ENCODE peak calls at places on chromosomes 7 and 10, in eight cellular contexts. P is memory B cell; L is Ammon's horn; S is stimulated activated CD4-positive, alpha-beta T cell treated with anti-CD3 and anti-CD28 coated beads, TNF-alpha, amount 100 ng/mL, for 48 hours; R is choroid plexus epithelial cell; Z is RWPE1; O is hippocampal formation; C is NCI-H2029 treated with DMSO at 0.1 percent for 48 hours. U is an unnamed sample.

GRCh38 chr7:141073173-141073640 is 657 bp upstream of the TMEM178B start:
- DNase-seq in P (no peak), C (no peak), S (no peak), L (peak; percentile 29), O (no peak), Z (no peak), R (peak; percentile 55), U (no peak)

GRCh38 chr10:70648427-70648826 is 23.9 kb upstream of the ADAMTS14 start:
- DNase-seq in S (no peak), C (no peak), Z (no peak), R (peak; percentile 23), P (no peak), O (no peak), L (no peak), U (no peak)

GRCh38 chr10:113528876-113529275 is 24.0 kb upstream of the HABP2 start:
- DNase-seq in C (no peak), L (no peak), S (no peak), O (no peak), P (no peak), Z (no peak), R (no peak), U (no peak)

GRCh38 chr7:18684899-18685298 is 189.3 kb downstream of the HDAC9 start:
- DNase-seq in P (no peak), L (no peak), C (no peak), Z (no peak), O (no peak), S (no peak), R (no peak), U (no peak)

GRCh38 chr10:95444792-95445191 is 116.4 kb downstream of the SORBS1 start:
- DNase-seq in O (no peak), S (no peak), L (no peak), Z (no peak), C (no peak), P (no peak), R (no peak), U (no peak)

GRCh38 chr10:96299383-96299782 is 4.9 kb upstream of the DNTT start:
- DNase-seq in S (no peak), Z (no peak), P (no peak), R (peak; percentile 2), O (no peak), C (no peak), L (no peak), U (no peak)

GRCh38 chr7:3561908-3562307 is 260.9 kb downstream of the SDK1 start:
- DNase-seq in L (no peak), O (no peak), S (no peak), P (no peak), C (no peak), R (no peak), Z (no peak), U (no peak)

GRCh38 chr7:2373124-2373556 is 18.5 kb downstream of the EIF3B start:
- DNase-seq in S (no peak), O (no peak), P (no peak), C (no peak), R (peak; percentile 28), L (no peak), Z (no peak), U (no peak)

GRCh38 chr10:132618158-132618924 is 80.8 kb downstream of the INPP5A start:
- DNase-seq in C (no peak), S (no peak), R (peak; percentile 37), L (no peak), Z (no peak), O (no peak), P (no peak), U (no peak)

GRCh38 chr7:144656960-144657359 is 178.9 kb downstream of the TPK1 start:
- DNase-seq in C (no peak), R (no peak), P (no peak), O (no peak), L (no peak), S (no peak), Z (no peak), U (no peak)

GRCh38 chr10:15309221-15309620 is 61.9 kb downstream of the FAM171A1 start:
- DNase-seq in O (no peak), Z (no peak), R (no peak), P (no peak), L (no peak), S (no peak), C (no peak), U (no peak)

GRCh38 chr7:82335927-82336326 is 107.7 kb downstream of the CACNA2D1 start:
- DNase-seq in P (no peak), C (peak; percentile 34), O (no peak), L (no peak), Z (no peak), R (peak; percentile 56), S (no peak), U (no peak)

GRCh38 chr10:86651631-86652331 is 2.6 kb upstream of the OPN4 start:
- DNase-seq in R (no peak), Z (no peak), S (no peak), L (no peak), C (no peak), O (no peak), P (no peak), U (no peak)

GRCh38 chr7:96495751-96496216 is 173.9 kb upstream of the SLC25A13 start:
- DNase-seq in C (peak; percentile 97), O (no peak), L (no peak), Z (no peak), S (no peak), P (no peak), R (no peak), U (no peak)

GRCh38 chr10:776772-777171 is 87.3 kb upstream of the DIP2C start:
- DNase-seq in O (no peak), C (no peak), R (no peak), L (no peak), P (no peak), Z (no peak), S (no peak), U (no peak)

GRCh38 chr7:40716052-40716451 is 581.2 kb downstream of the SUGCT start:
- DNase-seq in S (no peak), L (no peak), P (no peak), R (peak; percentile 39), Z (no peak), C (no peak), O (no peak), U (no peak)

GRCh38 chr7:135597181-135597925 is 39.6 kb downstream of the NUP205 start:
- DNase-seq in R (peak; percentile 12), L (no peak), P (no peak), S (no peak), O (no peak), Z (no peak), C (no peak), U (no peak)

GRCh38 chr10:98403812-98404504 is 11.0 kb downstream of the PYROXD2 start:
- DNase-seq in R (no peak), L (no peak), P (no peak), O (no peak), Z (peak; percentile 46), C (no peak), S (no peak), U (no peak)

GRCh38 chr7:142754681-142755575 is 5.7 kb downstream of the PRSS1 start:
- DNase-seq in Z (no peak), L (no peak), P (no peak), S (no peak), O (no peak), C (no peak), R (no peak), U (no peak)

GRCh38 chr10:132224343-132225072 is 37.8 kb downstream of the DPYSL4 start:
- DNase-seq in C (no peak), L (no peak), S (no peak), R (peak; percentile 15), O (no peak), Z (no peak), P (no peak), U (no peak)

GRCh38 chr10:13839430-13839986 is 252.7 kb downstream of the PRPF18 start:
- DNase-seq in C (no peak), Z (peak; percentile 21), O (no peak), P (no peak), S (no peak), R (peak; percentile 93), L (no peak), U (no peak)

GRCh38 chr7:13603661-13604060 is 385.8 kb downstream of the ETV1 start:
- DNase-seq in S (no peak), O (no peak), P (no peak), Z (peak; percentile 19), R (no peak), C (no peak), L (no peak), U (no peak)

GRCh38 chr7:155559519-155560108 is 13.3 kb upstream of the CNPY1 start:
- DNase-seq in P (no peak), S (no peak), R (no peak), C (no peak), Z (no peak), L (no peak), O (no peak), U (no peak)

GRCh38 chr7:141511370-141512335 is 39.6 kb upstream of the AGK start:
- DNase-seq in O (no peak), P (no peak), Z (no peak), S (no peak), L (peak; percentile 29), C (peak; percentile 37), R (peak; percentile 1), U (no peak)

GRCh38 chr7:506391-506831 is 13.2 kb downstream of the PDGFA start:
- DNase-seq in L (no peak), S (no peak), P (no peak), O (no peak), C (no peak), R (no peak), Z (no peak), U (no peak)

GRCh38 chr7:12594122-12594897 is 23.8 kb downstream of the SCIN start:
- DNase-seq in Z (no peak), R (no peak), S (no peak), C (no peak), L (no peak), O (no peak), P (no peak), U (no peak)

GRCh38 chr10:106111241-106111640 is 1053.3 kb downstream of the SORCS1 start:
- DNase-seq in Z (peak; percentile 58), S (no peak), O (no peak), L (no peak), R (peak; percentile 51), P (no peak), C (no peak), U (no peak)

U was measured in GM18507.